ENCODE peak calls at places on chromosomes 4 and X, in eight cellular contexts. L, O, H, B, X, E, F and G are unnamed samples.

GRCh38 chr4:138632856-138633255 is 382.7 kb upstream of the NOCT start:
- DNase-seq in H (no peak), O (no peak), B (no peak), X (no peak), E (no peak), L (no peak), F (no peak), G (no peak)

GRCh38 chr4:172514801-172515200 is 653.8 kb upstream of the GALNT7 start:
- DNase-seq in L (no peak), O (no peak), E (no peak), X (no peak), B (no peak), H (no peak), F (no peak), G (no peak)

GRCh38 chr4:154854362-154854761 is 73.3 kb downstream of the RBM46 start:
- DNase-seq in X (no peak), L (no peak), B (no peak), E (no peak), O (no peak), H (peak), F (peak), G (no peak)

GRCh38 chrX:19514791-19515614 is at the start of gene MAP3K15:
- DNase-seq in H (peak), E (peak), X (peak), O (no peak), L (peak), B (peak), F (peak), G (peak)

GRCh38 chr4:154399259-154399974 is 92.2 kb downstream of the DCHS2 start:
- DNase-seq in L (no peak), O (no peak), H (no peak), F (peak), X (no peak), B (no peak), E (no peak), G (no peak)

GRCh38 chr4:88908521-88908920 is 148.5 kb downstream of the FAM13A start:
- DNase-seq in X (no peak), E (no peak), F (no peak), O (no peak), B (no peak), L (no peak), H (no peak), G (no peak)

GRCh38 chr4:176320976-176321361 is 1.2 kb downstream of the SPCS3 start:
- DNase-seq in X (no peak), E (no peak), F (no peak), H (no peak), B (no peak), O (no peak), L (no peak), G (no peak)

GRCh38 chr4:19756661-19757060 is 495.0 kb upstream of the SLIT2 start:
- DNase-seq in L (no peak), H (peak), F (no peak), E (no peak), X (no peak), B (no peak), O (no peak), G (no peak)

GRCh38 chr4:24810016-24810415 is 14.6 kb downstream of the SOD3 start:
- DNase-seq in F (no peak), H (no peak), E (no peak), O (peak), L (no peak), X (no peak), B (no peak), G (no peak)

GRCh38 chr4:122636697-122637096 is 15.8 kb upstream of the IL21 start:
- DNase-seq in B (no peak), H (peak), E (no peak), O (no peak), L (no peak), F (no peak), X (peak), G (no peak)

GRCh38 chr4:677431-678293 is 3.3 kb downstream of the MYL5 start:
- DNase-seq in X (no peak), E (peak), H (peak), L (no peak), B (peak), F (no peak), O (no peak), G (peak)

GRCh38 chr4:25378130-25378743 is 1.2 kb downstream of the ANAPC4 start:
- DNase-seq in H (peak), O (no peak), X (no peak), E (no peak), B (no peak), F (no peak), L (no peak), G (no peak)

GRCh38 chr4:119478446-119479179 is 150.0 kb downstream of the PDE5A start:
- DNase-seq in L (no peak), E (no peak), O (no peak), F (no peak), B (no peak), X (no peak), H (no peak), G (no peak)

GRCh38 chrX:1587161-1587560 is 4.2 kb upstream of the AKAP17A start:
- DNase-seq in X (peak), H (peak), E (no peak), F (no peak), L (no peak), B (no peak), O (no peak), G (no peak)

GRCh38 chrX:116462843-116463242 is at the start of gene CT83:
- DNase-seq in H (no peak), E (no peak), X (no peak), L (no peak), O (no peak), F (no peak), B (no peak), G (peak)

GRCh38 chr4:113278324-113278934 is 229.0 kb downstream of the ANK2 start:
- DNase-seq in H (peak), O (peak), B (no peak), F (peak), E (no peak), L (peak), X (peak), G (peak)

GRCh38 chr4:138645289-138645688 is 370.3 kb upstream of the NOCT start:
- DNase-seq in E (no peak), O (no peak), B (no peak), H (no peak), X (no peak), L (no peak), F (no peak), G (no peak)

GRCh38 chrX:94058728-94059382 is 384.8 kb downstream of the FAM133A start:
- DNase-seq in F (peak), E (no peak), X (peak), L (peak), O (no peak), H (peak), B (no peak), G (peak)

GRCh38 chrX:68852046-68852445 is 23.2 kb downstream of the EFNB1 start:
- DNase-seq in X (no peak), F (no peak), O (no peak), B (no peak), E (no peak), L (no peak), H (no peak), G (no peak)

GRCh38 chr4:102620697-102621497 is 119.7 kb downstream of the NFKB1 start:
- DNase-seq in O (peak), X (peak), L (no peak), E (no peak), H (peak), F (peak), B (no peak), G (peak)

GRCh38 chr4:88021824-88022223 is 14.4 kb downstream of the PKD2 start:
- DNase-seq in B (no peak), X (no peak), F (no peak), H (no peak), O (no peak), E (no peak), L (no peak), G (no peak)

GRCh38 chr4:69910016-69910782 is 20.7 kb upstream of the CSN1S1 start:
- DNase-seq in F (no peak), H (peak), L (no peak), E (no peak), X (peak), O (no peak), B (no peak), G (no peak)

GRCh38 chr4:52173470-52174055 is 122.5 kb downstream of the SPATA18 start:
- DNase-seq in H (no peak), O (no peak), X (no peak), E (peak), B (no peak), F (no peak), L (no peak), G (no peak)

GRCh38 chrX:22135994-22136684 is 104.0 kb downstream of the PHEX start:
- DNase-seq in O (peak), E (no peak), L (peak), X (peak), B (no peak), F (peak), H (peak), G (peak)

GRCh38 chr4:175309041-175309440 is 390.9 kb downstream of the ADAM29 start:
- DNase-seq in X (no peak), F (no peak), E (no peak), L (no peak), H (no peak), B (no peak), O (no peak), G (no peak)

GRCh38 chrX:2928127-2928582 is 984 bp downstream of the ARSD start:
- DNase-seq in L (peak), H (no peak), B (no peak), F (peak), E (peak), X (no peak), O (no peak), G (peak)

GRCh38 chr4:664713-665231 is 9.3 kb downstream of the ATP5ME start:
- DNase-seq in E (peak), H (no peak), O (no peak), B (no peak), F (no peak), L (no peak), X (no peak), G (no peak)

GRCh38 chrX:118780509-118780908 is 43.1 kb upstream of the ZCCHC12 start:
- DNase-seq in F (no peak), H (no peak), B (no peak), L (no peak), X (no peak), O (no peak), E (no peak), G (no peak)

GRCh38 chrX:153968754-153969124 is 2.9 kb downstream of the HCFC1 start:
- DNase-seq in B (no peak), H (peak), O (peak), F (peak), L (no peak), X (no peak), E (peak), G (no peak)

GRCh38 chr4:2425386-2426068 is 6.8 kb downstream of the CFAP99 start:
- DNase-seq in O (no peak), E (no peak), H (no peak), X (no peak), B (no peak), L (no peak), F (no peak), G (no peak)

GRCh38 chrX:53003111-53003510 is 44.8 kb upstream of the FAM156A start:
- DNase-seq in B (no peak), E (no peak), L (no peak), O (no peak), X (no peak), H (no peak), F (no peak), G (no peak)

GRCh38 chrX:20240201-20240600 is 26.5 kb downstream of the RPS6KA3 start:
- DNase-seq in H (no peak), B (no peak), E (no peak), L (no peak), F (no peak), O (no peak), X (no peak), G (no peak)

GRCh38 chr4:90328558-90328957 is 201.4 kb downstream of the CCSER1 start:
- DNase-seq in L (peak), O (no peak), F (peak), E (no peak), H (peak), X (no peak), B (no peak), G (peak)

GRCh38 chr4:152351080-152351479 is 184.8 kb downstream of the FBXW7 start:
- DNase-seq in O (no peak), E (no peak), F (no peak), L (no peak), X (no peak), B (no peak), H (no peak), G (no peak)

GRCh38 chr4:152352645-152353116 is 183.2 kb downstream of the FBXW7 start:
- DNase-seq in X (peak), L (peak), B (no peak), O (peak), F (peak), E (no peak), H (peak), G (no peak)

GRCh38 chr4:152346979-152347378 is 188.9 kb downstream of the FBXW7 start:
- DNase-seq in B (no peak), F (no peak), O (no peak), H (no peak), X (no peak), E (no peak), L (no peak), G (no peak)

GRCh38 chr4:152352215-152352614 is 183.7 kb downstream of the FBXW7 start:
- DNase-seq in B (no peak), O (no peak), H (no peak), X (no peak), L (no peak), F (no peak), E (no peak), G (no peak)

GRCh38 chr4:152348670-152349069 is 187.2 kb downstream of the FBXW7 start:
- DNase-seq in L (no peak), O (no peak), B (no peak), F (peak), H (no peak), X (no peak), E (no peak), G (no peak)
- TF ChIP-seq CTCF in L (peak), O (peak), B (no peak), F (peak), H (no peak), X (no peak), E (no peak), G (no peak)

GRCh38 chr4:106695846-106696245 is 327.3 kb upstream of the GIMD1 start:
- DNase-seq in X (no peak), L (no peak), O (peak), B (no peak), E (no peak), F (no peak), H (no peak), G (no peak)

GRCh38 chr4:106690487-106690886 is 321.9 kb upstream of the GIMD1 start:
- DNase-seq in E (no peak), O (peak), H (peak), F (no peak), B (no peak), L (no peak), X (no peak), G (no peak)

GRCh38 chr4:106687026-106687425 is 318.4 kb upstream of the GIMD1 start:
- DNase-seq in B (no peak), O (no peak), L (no peak), H (no peak), F (no peak), E (no peak), X (no peak), G (no peak)

GRCh38 chr4:106694232-106694631 is 325.7 kb upstream of the GIMD1 start:
- DNase-seq in B (no peak), H (no peak), E (no peak), F (no peak), O (no peak), X (no peak), L (no peak), G (no peak)

GRCh38 chr4:106691749-106692148 is 323.2 kb upstream of the GIMD1 start:
- DNase-seq in H (no peak), L (no peak), O (no peak), B (no peak), X (no peak), E (no peak), F (no peak), G (no peak)
- TF ChIP-seq CTCF in H (no peak), L (peak), O (peak), B (no peak), X (no peak), E (no peak), F (peak), G (no peak)

DNA sequence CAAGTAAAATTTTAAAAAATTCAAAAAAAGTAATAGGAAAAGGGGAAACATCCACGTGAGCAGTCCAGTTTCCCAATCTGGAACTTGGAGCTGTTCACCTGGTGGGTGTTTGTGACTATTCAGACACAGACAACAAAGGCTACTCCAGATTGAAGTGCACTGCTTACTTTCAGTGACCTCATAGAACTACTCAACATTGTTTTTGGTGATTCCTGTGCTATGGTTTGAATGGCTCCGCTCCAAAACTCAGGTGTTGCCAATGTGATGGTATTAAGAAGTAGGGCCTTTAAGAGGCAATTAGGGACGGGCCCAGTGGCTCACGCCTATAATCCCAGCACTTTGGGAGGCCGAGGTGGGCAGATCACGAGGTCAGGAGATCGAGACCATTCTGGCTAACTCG is 22.1 kb downstream of the SH3RF1 start:
- DNase-seq in X (no peak), L (no peak), E (no peak), O (no peak), B (no peak), F (no peak), H (no peak), G (no peak)
- TF ChIP-seq CTCF in X (no peak), L (no peak), E (no peak), O (no peak), B (no peak), F (no peak), H (no peak), G (no peak)

GRCh38 chr4:8329859-8330761 is 60.6 kb downstream of the HTRA3 start:
- DNase-seq in F (no peak), B (no peak), X (no peak), E (peak), L (no peak), O (no peak), H (no peak), G (no peak)

GRCh38 chr4:8332038-8332857 is 62.7 kb downstream of the HTRA3 start:
- DNase-seq in B (no peak), O (no peak), L (no peak), H (no peak), F (no peak), E (no peak), X (no peak), G (no peak)

GRCh38 chr4:8329560-8329858 is 60.0 kb downstream of the HTRA3 start:
- DNase-seq in L (no peak), B (no peak), E (no peak), O (no peak), X (no peak), F (no peak), H (no peak), G (no peak)

GRCh38 chr4:8331567-8331955 is 62.0 kb downstream of the HTRA3 start:
- DNase-seq in E (no peak), L (no peak), H (no peak), O (no peak), F (no peak), B (no peak), X (no peak), G (no peak)

DNA sequence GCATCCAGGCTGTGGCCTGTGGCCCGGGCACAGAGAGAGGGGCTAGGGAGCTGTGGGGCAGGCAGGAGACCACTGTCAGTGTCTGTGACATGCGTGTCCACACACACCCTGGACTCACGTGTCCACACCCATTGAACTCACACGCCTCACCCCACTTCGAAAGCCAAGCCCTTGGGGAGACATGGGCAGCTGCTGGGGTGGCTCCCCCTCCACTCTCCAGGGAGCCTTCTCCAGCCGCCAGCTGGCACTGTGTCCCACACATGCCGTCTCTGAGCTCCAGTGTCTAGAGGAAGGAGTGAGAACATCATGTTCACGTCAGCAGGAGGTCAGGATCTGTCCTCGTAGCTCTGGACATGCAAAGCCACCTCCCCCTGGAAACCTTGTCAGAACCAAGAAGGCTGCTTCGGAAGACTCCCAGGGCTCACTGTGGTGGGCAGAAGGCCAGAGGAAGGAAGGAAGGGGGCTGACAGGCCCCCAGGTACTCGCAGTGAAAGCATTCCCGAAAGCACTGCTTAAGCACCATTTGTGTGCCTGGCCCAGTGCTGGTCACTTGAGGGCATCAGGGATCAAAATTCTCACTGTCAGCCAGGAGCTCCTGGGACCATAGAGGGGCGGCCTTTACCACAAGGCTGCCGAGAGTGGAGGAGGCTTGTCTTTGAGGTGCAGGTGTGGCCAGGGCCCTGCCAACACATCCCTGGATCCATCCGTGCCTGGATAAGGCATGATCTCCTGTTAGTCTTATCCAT is 61.4 kb downstream of the HTRA3 start:
- DNase-seq in O (no peak), L (no peak), H (no peak), F (no peak), E (peak), X (no peak), B (no peak), G (no peak)
- TF ChIP-seq CTCF in O (no peak), L (no peak), H (no peak), F (no peak), E (no peak), X (no peak), B (no peak), G (no peak)